ENCODE peak calls at places on chromosomes 16 and 17, in five cellular contexts. S, M, H, C and R are unnamed samples. For H3K4me1, the result is how much of the 10 kb centered on the place peaks cover.

GRCh38 chr16:16191493-16192167 is 31.7 kb downstream of the ABCC6 start:
- DNase-seq in S (no peak), M (no peak), H (no peak), C (no peak), R (no peak)

GRCh38 chr17:83191388-83192160 is 112.2 kb downstream of the METRNL start:
- DNase-seq in S (peak), M (no peak), H (peak), C (no peak), R (no peak)

GRCh38 chr16:54287758-54288591 is 1.4 kb upstream of the IRX3 start:
- DNase-seq in S (no peak), M (no peak), H (no peak), C (no peak), R (no peak)

GRCh38 chr16:53803998-53804397 is 100.0 kb downstream of the FTO start:
- DNase-seq in S (no peak), M (no peak), H (no peak), C (no peak), R (no peak)

GRCh38 chr16:22220714-22221113 is 14.6 kb downstream of the EEF2K start:
- DNase-seq in S (no peak), M (no peak), H (no peak), C (peak), R (peak)

GRCh38 chr17:77884019-77884418 is 74.5 kb upstream of the TNRC6C start:
- DNase-seq in S (no peak), M (no peak), H (no peak), C (no peak), R (no peak)

GRCh38 chr16:71933913-71934696 is 38.8 kb downstream of the IST1 start:
- DNase-seq in S (no peak), M (no peak), H (no peak), C (no peak), R (no peak)

GRCh38 chr17:12358477-12358876 is 307.2 kb upstream of the MYOCD start:
- DNase-seq in S (peak), M (no peak), H (no peak), C (no peak), R (no peak)

GRCh38 chr17:70013911-70014310 is 61.1 kb upstream of the KCNJ16 start:
- DNase-seq in S (no peak), M (no peak), H (no peak), C (no peak), R (no peak)

GRCh38 chr17:32349503-32349853 is 479 bp upstream of the ZNF207 start:
- DNase-seq in S (no peak), M (no peak), H (no peak), C (no peak), R (no peak)

GRCh38 chr17:45428050-45428953 is 4.4 kb downstream of the ARHGAP27 start:
- DNase-seq in S (peak), M (peak), H (no peak), C (no peak), R (peak)

GRCh38 chr16:55391760-55392375 is 67.9 kb downstream of the IRX6 start:
- DNase-seq in S (no peak), M (no peak), H (no peak), C (no peak), R (no peak)

GRCh38 chr16:52515068-52515671 is 31.8 kb downstream of the TOX3 start:
- DNase-seq in S (no peak), M (no peak), H (no peak), C (no peak), R (no peak)

GRCh38 chr17:72030067-72030899 is 90.5 kb upstream of the SOX9 start:
- DNase-seq in S (no peak), M (no peak), H (no peak), C (no peak), R (peak)

GRCh38 chr16:46496701-46497100 is 124.5 kb downstream of the SHCBP1 start:
- DNase-seq in S (no peak), M (no peak), H (no peak), C (no peak), R (no peak)

GRCh38 chr17:18182978-18183333 is 672 bp upstream of the ALKBH5 start:
- DNase-seq in S (peak), M (no peak), H (no peak), C (peak), R (peak)

GRCh38 chr17:48625502-48626201 is 506 bp downstream of the HOXB9 start:
- DNase-seq in S (no peak), M (no peak), H (no peak), C (no peak), R (peak)

GRCh38 chr17:45950888-45951287 is 48.2 kb upstream of the STH start:
- DNase-seq in S (no peak), M (no peak), H (no peak), C (peak), R (no peak)

GRCh38 chr17:64319531-64319930 is 56.5 kb upstream of the TEX2 start:
- DNase-seq in S (no peak), M (no peak), H (no peak), C (no peak), R (no peak)

GRCh38 chr16:14148569-14148968 is 77.5 kb downstream of the MRTFB start:
- DNase-seq in S (no peak), M (no peak), H (no peak), C (no peak), R (no peak)

GRCh38 chr17:13931111-13931526 is 138.2 kb upstream of the COX10 start:
- DNase-seq in S (peak), M (no peak), H (peak), C (no peak), R (no peak)

GRCh38 chr17:77269696-77270681 is 129.2 kb downstream of the SEC14L1 start:
- DNase-seq in S (no peak), M (no peak), H (no peak), C (no peak), R (no peak)

GRCh38 chr16:2979669-2980226 is 498 bp downstream of the PKMYT1 start:
- DNase-seq in S (no peak), M (no peak), H (no peak), C (no peak), R (no peak)

GRCh38 chr16:58024673-58025350 is 742 bp upstream of the MMP15 start:
- DNase-seq in S (no peak), M (peak), H (no peak), C (no peak), R (peak)

GRCh38 chr16:12675852-12676251 is 127.8 kb downstream of the CPPED1 start:
- DNase-seq in S (no peak), M (no peak), H (no peak), C (no peak), R (no peak)

GRCh38 chr16:65119905-65120341 is 1.9 kb downstream of the CDH11 start:
- DNase-seq in S (peak), M (no peak), H (no peak), C (no peak), R (no peak)

GRCh38 chr16:50591800-50592771 is 43.9 kb downstream of the NKD1 start:
- DNase-seq in S (peak), M (no peak), H (no peak), C (peak), R (peak)

GRCh38 chr17:58677204-58677880 is 14.5 kb downstream of the TEX14 start:
- DNase-seq in S (no peak), M (no peak), H (no peak), C (no peak), R (no peak)

GRCh38 chr16:63461248-63461841 is 1425.1 kb upstream of the CDH8 start:
- DNase-seq in S (no peak), M (no peak), H (no peak), C (no peak), R (no peak)

GRCh38 chr17:8729421-8729820 is 15.2 kb downstream of the CCDC42 start:
- DNase-seq in S (no peak), M (no peak), H (no peak), C (no peak), R (no peak)

GRCh38 chr16:7369181-7369580 is 36.5 kb downstream of the RBFOX1 start:
- DNase-seq in S (no peak), M (no peak), H (no peak), C (no peak), R (no peak)

GRCh38 chr16:89113661-89114060 is 20.0 kb downstream of the ACSF3 start:
- DNase-seq in S (no peak), M (no peak), H (no peak), C (no peak), R (no peak)

GRCh38 chr16:54939537-54940278 is 9.0 kb downstream of the IRX5 start:
- DNase-seq in S (no peak), M (no peak), H (no peak), C (no peak), R (no peak)

GRCh38 chr16:22775220-22775912 is 38.6 kb upstream of the HS3ST2 start:
- DNase-seq in S (no peak), M (no peak), H (no peak), C (no peak), R (no peak)

DNA sequence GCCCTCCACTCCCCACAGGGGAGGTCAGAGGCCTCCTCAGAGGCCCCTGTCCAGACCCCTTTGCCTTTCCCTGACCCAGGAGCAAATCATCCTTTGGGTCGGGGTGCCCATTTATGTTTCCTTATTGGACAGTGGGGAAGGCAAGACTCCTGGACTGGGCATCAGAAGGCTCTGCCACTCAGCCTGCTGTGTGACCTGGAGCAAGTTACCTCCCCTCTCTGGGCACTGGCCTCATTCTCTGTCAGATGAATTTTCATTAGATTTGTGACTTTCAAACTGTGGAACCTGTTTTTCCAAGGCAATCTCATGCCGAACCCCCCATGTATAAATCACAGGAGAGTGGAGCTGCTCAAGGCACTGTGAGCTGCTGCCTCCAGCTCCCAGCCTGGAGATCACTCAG is 47.0 kb upstream of the TOB1 start:
- DNase-seq in S (no peak), M (no peak), H (no peak), C (no peak), R (no peak)
- TF ChIP-seq POLR2AphosphoS5 in S (no peak), M (no peak), H (no peak), C (no peak), R (no peak)

GRCh38 chr17:17156511-17156910 is 49.6 kb downstream of the PLD6 start:
- DNase-seq in S (no peak), M (no peak), H (no peak), C (no peak), R (no peak)
- H3K4me1 ChIP-seq in S (under half), M (under half), H (under half), C (under half), R (under half)

DNA sequence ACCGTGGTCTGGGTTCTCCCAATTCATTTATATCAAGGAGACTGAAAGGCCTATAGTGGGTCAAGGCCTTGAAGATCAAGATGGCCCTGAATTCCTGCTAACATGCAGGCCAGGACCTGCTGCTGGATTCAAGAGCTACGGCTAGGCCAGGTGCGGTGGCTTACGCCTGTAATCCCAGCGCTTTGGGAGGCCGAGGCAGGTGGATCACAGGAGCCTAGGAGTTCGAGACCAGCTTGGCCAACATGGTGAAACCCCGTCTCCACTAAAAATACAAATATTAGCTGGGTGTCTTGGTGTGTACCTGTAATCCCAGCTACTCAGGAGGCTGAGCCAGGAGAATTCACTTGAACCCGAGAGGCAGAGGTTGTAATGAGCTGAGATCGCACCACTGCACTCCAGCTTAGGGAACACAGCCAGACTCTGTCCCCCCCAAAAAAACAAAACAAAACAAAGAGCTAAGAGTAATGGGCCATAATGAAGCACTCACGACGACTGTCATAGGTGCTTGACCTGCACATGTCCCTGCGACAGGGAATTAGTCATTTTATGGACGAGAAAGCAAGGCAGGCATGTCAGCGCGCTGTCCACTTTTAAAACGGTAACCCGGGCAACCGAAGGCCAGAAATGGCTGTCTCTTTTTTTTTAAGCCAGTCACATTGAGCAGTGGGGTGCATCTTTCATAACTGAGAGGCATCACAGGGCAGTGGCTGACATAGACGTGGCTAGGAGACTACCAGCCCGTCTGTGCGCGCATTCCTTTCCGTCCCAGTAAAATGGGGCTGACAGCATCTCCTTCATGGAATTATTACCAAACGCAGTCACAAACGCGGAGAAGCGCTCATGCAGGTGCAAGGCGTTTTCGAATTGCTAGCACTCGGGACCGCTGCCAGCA is 1.0 kb upstream of the FBRS start:
- DNase-seq in S (no peak), M (no peak), H (no peak), C (no peak), R (no peak)
- TF ChIP-seq POLR2A in S (no peak), M (no peak), H (no peak), C (no peak), R (no peak)

GRCh38 chr16:84597518-84598390 is 20.1 kb downstream of the COTL1 start:
- DNase-seq in S (no peak), M (no peak), H (no peak), C (no peak), R (no peak)
- TF ChIP-seq POLR2AphosphoS5 in S (no peak), M (no peak), H (no peak), C (no peak), R (no peak)

GRCh38 chr16:73037331-73037745 is 10.6 kb downstream of the ZFHX3 start:
- DNase-seq in S (peak), M (no peak), H (no peak), C (no peak), R (peak)
- H3K4me1 ChIP-seq in S (under half), M (under half), H (half or more), C (under half), R (half or more)

GRCh38 chr16:79932564-79932963 is 332.0 kb upstream of the MAF start:
- DNase-seq in S (no peak), M (no peak), H (no peak), C (no peak), R (no peak)
- TF ChIP-seq POLR2A in S (no peak), M (no peak), H (no peak), C (no peak), R (no peak)

GRCh38 chr17:57603978-57604377 is 141.1 kb downstream of the CCDC182 start:
- DNase-seq in S (no peak), M (no peak), H (no peak), C (peak), R (peak)
- TF ChIP-seq POLR2AphosphoS5 in S (no peak), M (no peak), H (no peak), C (no peak), R (no peak)

GRCh38 chr16:87700406-87701065 is 65.2 kb downstream of the KLHDC4 start:
- DNase-seq in S (no peak), M (no peak), H (no peak), C (no peak), R (no peak)
- H3K4me1 ChIP-seq in S (under half), M (under half), H (under half), C (under half), R (under half)